ENCODE peak calls at places on chromosomes 3 and 15, in four cellular contexts. One of them, this sample, is unnamed.

GRCh38 chr3:73480187-73480672 is 144.5 kb downstream of the PDZRN3 start:
- DNase-seq in activated T-cell treated with anti-CD3 and anti-CD28 coated beads, Interleukin-2, amount 50 U/mL, for 72 hours: no peak
- DNase-seq in endothelial cell: no peak
- DNase-seq in BE2C: no peak
- DNase-seq in this sample: no peak

GRCh38 chr3:133979553-133979952 is 50.2 kb downstream of the SLCO2A1 start:
- DNase-seq in activated T-cell treated with anti-CD3 and anti-CD28 coated beads, Interleukin-2, amount 50 U/mL, for 72 hours: no peak
- DNase-seq in endothelial cell: no peak
- DNase-seq in BE2C: no peak
- DNase-seq in this sample: no peak

GRCh38 chr3:104907507-104907906 is 459.2 kb upstream of the ALCAM start:
- DNase-seq in activated T-cell treated with anti-CD3 and anti-CD28 coated beads, Interleukin-2, amount 50 U/mL, for 72 hours: no peak
- DNase-seq in endothelial cell: no peak
- DNase-seq in BE2C: no peak
- DNase-seq in this sample: no peak

GRCh38 chr15:98567951-98568350 is 80.4 kb upstream of the IGF1R start:
- DNase-seq in activated T-cell treated with anti-CD3 and anti-CD28 coated beads, Interleukin-2, amount 50 U/mL, for 72 hours: no peak
- DNase-seq in endothelial cell: no peak
- DNase-seq in BE2C: peak; percentile 30
- DNase-seq in this sample: no peak

GRCh38 chr15:76175442-76175841 is 115.7 kb downstream of the TMEM266 start:
- DNase-seq in activated T-cell treated with anti-CD3 and anti-CD28 coated beads, Interleukin-2, amount 50 U/mL, for 72 hours: no peak
- DNase-seq in endothelial cell: no peak
- DNase-seq in BE2C: no peak
- DNase-seq in this sample: no peak

GRCh38 chr15:85564686-85565085 is 184.3 kb downstream of the AKAP13 start:
- DNase-seq in activated T-cell treated with anti-CD3 and anti-CD28 coated beads, Interleukin-2, amount 50 U/mL, for 72 hours: no peak
- DNase-seq in endothelial cell: no peak
- DNase-seq in BE2C: no peak
- DNase-seq in this sample: no peak

GRCh38 chr3:189446959-189447560 is 184.1 kb upstream of the TP63 start:
- DNase-seq in activated T-cell treated with anti-CD3 and anti-CD28 coated beads, Interleukin-2, amount 50 U/mL, for 72 hours: no peak
- DNase-seq in endothelial cell: no peak
- DNase-seq in BE2C: no peak
- DNase-seq in this sample: no peak

GRCh38 chr3:44995142-44995770 is 19.2 kb downstream of the EXOSC7 start:
- DNase-seq in activated T-cell treated with anti-CD3 and anti-CD28 coated beads, Interleukin-2, amount 50 U/mL, for 72 hours: no peak
- DNase-seq in endothelial cell: no peak
- DNase-seq in BE2C: peak; percentile 74
- DNase-seq in this sample: no peak

GRCh38 chr3:5300638-5301037 is 113.1 kb downstream of the EDEM1 start:
- DNase-seq in activated T-cell treated with anti-CD3 and anti-CD28 coated beads, Interleukin-2, amount 50 U/mL, for 72 hours: no peak
- DNase-seq in endothelial cell: no peak
- DNase-seq in BE2C: no peak
- DNase-seq in this sample: no peak

GRCh38 chr15:32685576-32685975 is 32.2 kb upstream of the GREM1 start:
- DNase-seq in activated T-cell treated with anti-CD3 and anti-CD28 coated beads, Interleukin-2, amount 50 U/mL, for 72 hours: no peak
- DNase-seq in endothelial cell: no peak
- DNase-seq in BE2C: no peak
- DNase-seq in this sample: no peak

GRCh38 chr3:16467368-16467767 is 46.1 kb downstream of the RFTN1 start:
- DNase-seq in activated T-cell treated with anti-CD3 and anti-CD28 coated beads, Interleukin-2, amount 50 U/mL, for 72 hours: peak; percentile 52
- DNase-seq in endothelial cell: no peak
- DNase-seq in BE2C: no peak
- DNase-seq in this sample: peak; percentile 31

GRCh38 chr3:106333911-106334618 is 465.3 kb upstream of the CBLB start:
- DNase-seq in activated T-cell treated with anti-CD3 and anti-CD28 coated beads, Interleukin-2, amount 50 U/mL, for 72 hours: peak; percentile 63
- DNase-seq in endothelial cell: no peak
- DNase-seq in BE2C: no peak
- DNase-seq in this sample: peak; percentile 72

GRCh38 chr15:66633346-66633745 is 67.5 kb upstream of the LCTL start:
- DNase-seq in activated T-cell treated with anti-CD3 and anti-CD28 coated beads, Interleukin-2, amount 50 U/mL, for 72 hours: no peak
- DNase-seq in endothelial cell: no peak
- DNase-seq in BE2C: no peak
- DNase-seq in this sample: no peak

GRCh38 chr15:100043069-100043641 is 298.6 kb downstream of the ADAMTS17 start:
- DNase-seq in activated T-cell treated with anti-CD3 and anti-CD28 coated beads, Interleukin-2, amount 50 U/mL, for 72 hours: no peak
- DNase-seq in endothelial cell: no peak
- DNase-seq in BE2C: no peak
- DNase-seq in this sample: no peak

GRCh38 chr3:50156991-50157493 is 1.9 kb downstream of the SEMA3F start:
- DNase-seq in activated T-cell treated with anti-CD3 and anti-CD28 coated beads, Interleukin-2, amount 50 U/mL, for 72 hours: no peak
- DNase-seq in endothelial cell: no peak
- DNase-seq in BE2C: no peak
- DNase-seq in this sample: no peak

GRCh38 chr3:23051240-23052140 is 151.6 kb upstream of the UBE2E2 start:
- DNase-seq in activated T-cell treated with anti-CD3 and anti-CD28 coated beads, Interleukin-2, amount 50 U/mL, for 72 hours: no peak
- DNase-seq in endothelial cell: no peak
- DNase-seq in BE2C: no peak
- DNase-seq in this sample: no peak

GRCh38 chr3:129627350-129628168 is 21.1 kb upstream of the PLXND1 start:
- DNase-seq in activated T-cell treated with anti-CD3 and anti-CD28 coated beads, Interleukin-2, amount 50 U/mL, for 72 hours: peak; percentile 65
- DNase-seq in endothelial cell: peak; percentile 74
- DNase-seq in BE2C: peak; percentile 84
- DNase-seq in this sample: peak; percentile 70

GRCh38 chr3:1272541-1273265 is 179.9 kb downstream of the CNTN6 start:
- DNase-seq in activated T-cell treated with anti-CD3 and anti-CD28 coated beads, Interleukin-2, amount 50 U/mL, for 72 hours: no peak
- DNase-seq in endothelial cell: no peak
- DNase-seq in BE2C: no peak
- DNase-seq in this sample: no peak

GRCh38 chr3:127368186-127369032 is 80.6 kb upstream of the PRR20G start:
- DNase-seq in activated T-cell treated with anti-CD3 and anti-CD28 coated beads, Interleukin-2, amount 50 U/mL, for 72 hours: no peak
- DNase-seq in endothelial cell: no peak
- DNase-seq in BE2C: no peak
- DNase-seq in this sample: no peak

GRCh38 chr3:186965141-186965879 is 35.0 kb downstream of the ST6GAL1 start:
- DNase-seq in activated T-cell treated with anti-CD3 and anti-CD28 coated beads, Interleukin-2, amount 50 U/mL, for 72 hours: no peak
- DNase-seq in endothelial cell: no peak
- DNase-seq in BE2C: no peak
- DNase-seq in this sample: peak; percentile 39

GRCh38 chr3:112405845-112406244 is 72.9 kb downstream of the CD200 start:
- DNase-seq in activated T-cell treated with anti-CD3 and anti-CD28 coated beads, Interleukin-2, amount 50 U/mL, for 72 hours: peak; percentile 29
- DNase-seq in endothelial cell: no peak
- DNase-seq in BE2C: no peak
- DNase-seq in this sample: peak; percentile 44

GRCh38 chr3:72745146-72745976 is 102.9 kb downstream of the SHQ1 start:
- DNase-seq in activated T-cell treated with anti-CD3 and anti-CD28 coated beads, Interleukin-2, amount 50 U/mL, for 72 hours: no peak
- DNase-seq in endothelial cell: no peak
- DNase-seq in BE2C: peak; percentile 33
- DNase-seq in this sample: no peak

GRCh38 chr3:123027292-123028232 is at the start of gene SEMA5B:
- DNase-seq in activated T-cell treated with anti-CD3 and anti-CD28 coated beads, Interleukin-2, amount 50 U/mL, for 72 hours: peak; percentile 31
- DNase-seq in endothelial cell: peak; percentile 67
- DNase-seq in BE2C: peak; percentile 62
- DNase-seq in this sample: no peak

GRCh38 chr15:55710286-55710685 is 32.7 kb downstream of the PRTG start:
- DNase-seq in activated T-cell treated with anti-CD3 and anti-CD28 coated beads, Interleukin-2, amount 50 U/mL, for 72 hours: no peak
- DNase-seq in endothelial cell: no peak
- DNase-seq in BE2C: no peak
- DNase-seq in this sample: no peak

GRCh38 chr3:149586871-149587270 is 71.0 kb downstream of the WWTR1 start:
- DNase-seq in activated T-cell treated with anti-CD3 and anti-CD28 coated beads, Interleukin-2, amount 50 U/mL, for 72 hours: no peak
- DNase-seq in endothelial cell: no peak
- DNase-seq in BE2C: no peak
- DNase-seq in this sample: no peak

GRCh38 chr3:4078903-4079302 is 224.3 kb upstream of the SETMAR start:
- DNase-seq in activated T-cell treated with anti-CD3 and anti-CD28 coated beads, Interleukin-2, amount 50 U/mL, for 72 hours: peak; percentile 7
- DNase-seq in endothelial cell: no peak
- DNase-seq in BE2C: no peak
- DNase-seq in this sample: no peak

GRCh38 chr15:77664428-77664827 is 31.7 kb upstream of the LINGO1 start:
- DNase-seq in activated T-cell treated with anti-CD3 and anti-CD28 coated beads, Interleukin-2, amount 50 U/mL, for 72 hours: no peak
- DNase-seq in endothelial cell: no peak
- DNase-seq in BE2C: no peak
- DNase-seq in this sample: no peak

GRCh38 chr3:191296041-191296541 is 33.1 kb upstream of the CCDC50 start:
- DNase-seq in activated T-cell treated with anti-CD3 and anti-CD28 coated beads, Interleukin-2, amount 50 U/mL, for 72 hours: no peak
- DNase-seq in endothelial cell: no peak
- DNase-seq in BE2C: no peak
- DNase-seq in this sample: no peak

GRCh38 chr3:11764931-11765363 is 81.7 kb downstream of the TAMM41 start:
- DNase-seq in activated T-cell treated with anti-CD3 and anti-CD28 coated beads, Interleukin-2, amount 50 U/mL, for 72 hours: peak; percentile 79
- DNase-seq in endothelial cell: no peak
- DNase-seq in BE2C: no peak
- DNase-seq in this sample: peak; percentile 30

GRCh38 chr3:148791296-148791695 is 36.3 kb upstream of the CPB1 start:
- DNase-seq in activated T-cell treated with anti-CD3 and anti-CD28 coated beads, Interleukin-2, amount 50 U/mL, for 72 hours: no peak
- DNase-seq in endothelial cell: no peak
- DNase-seq in BE2C: peak; percentile 32
- DNase-seq in this sample: no peak

GRCh38 chr15:51331141-51331540 is 7.3 kb downstream of the CYP19A1 start:
- DNase-seq in activated T-cell treated with anti-CD3 and anti-CD28 coated beads, Interleukin-2, amount 50 U/mL, for 72 hours: no peak
- DNase-seq in endothelial cell: no peak
- DNase-seq in BE2C: no peak
- DNase-seq in this sample: no peak

GRCh38 chr3:64218329-64218728 is 6.9 kb downstream of the PRICKLE2 start:
- DNase-seq in activated T-cell treated with anti-CD3 and anti-CD28 coated beads, Interleukin-2, amount 50 U/mL, for 72 hours: no peak
- DNase-seq in endothelial cell: no peak
- DNase-seq in BE2C: no peak
- DNase-seq in this sample: no peak

GRCh38 chr3:58487140-58487886 is 4.6 kb upstream of the KCTD6 start:
- DNase-seq in activated T-cell treated with anti-CD3 and anti-CD28 coated beads, Interleukin-2, amount 50 U/mL, for 72 hours: no peak
- DNase-seq in endothelial cell: no peak
- DNase-seq in BE2C: peak; percentile 14
- DNase-seq in this sample: no peak

GRCh38 chr3:15997274-15997943 is 177.1 kb upstream of the GALNT15 start:
- DNase-seq in activated T-cell treated with anti-CD3 and anti-CD28 coated beads, Interleukin-2, amount 50 U/mL, for 72 hours: no peak
- DNase-seq in endothelial cell: no peak
- DNase-seq in BE2C: no peak
- DNase-seq in this sample: no peak

This sample was measured in stimulated activated CD4-positive, alpha-beta T cell treated with anti-CD3 and anti-CD28 coated beads, Interleukin-4, amount 100 ng/mL, for 24 hours.